ENCODE peak calls at places on chromosomes 2 and 18, in eight cellular contexts. One of them, this sample, is unnamed.

GRCh38 chr18:29123706-29124530 is 947.0 kb upstream of the CDH2 start:
- DNase-seq in IMR-90: no peak
- DNase-seq in sigmoid colon: no peak
- DNase-seq in HAP-1: no peak
- DNase-seq in H9: no peak
- DNase-seq in left lung: no peak
- DNase-seq in SJSA1: no peak
- DNase-seq in Peyer's patch: no peak
- DNase-seq in this sample: no peak

GRCh38 chr2:63792523-63792922 is 49.2 kb upstream of the UGP2 start:
- DNase-seq in IMR-90: peak; percentile 94
- DNase-seq in sigmoid colon: no peak
- DNase-seq in HAP-1: no peak
- DNase-seq in H9: no peak
- DNase-seq in left lung: no peak
- DNase-seq in SJSA1: peak; percentile 74
- DNase-seq in Peyer's patch: no peak
- DNase-seq in this sample: no peak

GRCh38 chr2:237149425-237149824 is 63.7 kb downstream of the COPS8 start:
- DNase-seq in IMR-90: peak; percentile 44
- DNase-seq in sigmoid colon: no peak
- DNase-seq in HAP-1: no peak
- DNase-seq in H9: no peak
- DNase-seq in left lung: peak; percentile 67
- DNase-seq in SJSA1: no peak
- DNase-seq in Peyer's patch: no peak
- DNase-seq in this sample: no peak

GRCh38 chr2:160741271-160741670 is 247.7 kb upstream of the RBMS1 start:
- DNase-seq in IMR-90: no peak
- DNase-seq in sigmoid colon: no peak
- DNase-seq in HAP-1: no peak
- DNase-seq in H9: no peak
- DNase-seq in left lung: no peak
- DNase-seq in SJSA1: no peak
- DNase-seq in Peyer's patch: no peak
- DNase-seq in this sample: no peak

GRCh38 chr2:11129598-11130449 is 25.4 kb upstream of the SLC66A3 start:
- DNase-seq in IMR-90: no peak
- DNase-seq in sigmoid colon: no peak
- DNase-seq in HAP-1: peak; percentile 72
- DNase-seq in H9: peak; percentile 95
- DNase-seq in left lung: peak; percentile 92
- DNase-seq in SJSA1: no peak
- DNase-seq in Peyer's patch: peak; percentile 92
- DNase-seq in this sample: peak; percentile 97

GRCh38 chr2:53964237-53964952 is 6.4 kb downstream of the PSME4 start:
- DNase-seq in IMR-90: no peak
- DNase-seq in sigmoid colon: no peak
- DNase-seq in HAP-1: no peak
- DNase-seq in H9: no peak
- DNase-seq in left lung: no peak
- DNase-seq in SJSA1: no peak
- DNase-seq in Peyer's patch: no peak
- DNase-seq in this sample: no peak

GRCh38 chr18:31591628-31592027 is at the start of gene TTR:
- DNase-seq in IMR-90: no peak
- DNase-seq in sigmoid colon: no peak
- DNase-seq in HAP-1: no peak
- DNase-seq in H9: no peak
- DNase-seq in left lung: no peak
- DNase-seq in SJSA1: no peak
- DNase-seq in Peyer's patch: no peak
- DNase-seq in this sample: no peak

GRCh38 chr18:21100678-21101077 is 10.9 kb downstream of the ROCK1 start:
- DNase-seq in IMR-90: no peak
- DNase-seq in sigmoid colon: no peak
- DNase-seq in HAP-1: no peak
- DNase-seq in H9: no peak
- DNase-seq in left lung: no peak
- DNase-seq in SJSA1: no peak
- DNase-seq in Peyer's patch: no peak
- DNase-seq in this sample: no peak

GRCh38 chr2:238970553-238971081 is 122.7 kb downstream of the TWIST2 start:
- DNase-seq in IMR-90: peak; percentile 63
- DNase-seq in sigmoid colon: peak; percentile 83
- DNase-seq in HAP-1: peak; percentile 35
- DNase-seq in H9: peak; percentile 89
- DNase-seq in left lung: peak; percentile 84
- DNase-seq in SJSA1: no peak
- DNase-seq in Peyer's patch: peak; percentile 67
- DNase-seq in this sample: peak; percentile 94

GRCh38 chr2:204072443-204073324 is 136.1 kb downstream of the ICOS start:
- DNase-seq in IMR-90: no peak
- DNase-seq in sigmoid colon: no peak
- DNase-seq in HAP-1: peak; percentile 8
- DNase-seq in H9: peak; percentile 72
- DNase-seq in left lung: no peak
- DNase-seq in SJSA1: no peak
- DNase-seq in Peyer's patch: peak; percentile 62
- DNase-seq in this sample: peak; percentile 90

GRCh38 chr2:13485256-13485655 is 768.5 kb downstream of the TRIB2 start:
- DNase-seq in IMR-90: no peak
- DNase-seq in sigmoid colon: no peak
- DNase-seq in HAP-1: no peak
- DNase-seq in H9: no peak
- DNase-seq in left lung: no peak
- DNase-seq in SJSA1: no peak
- DNase-seq in Peyer's patch: no peak
- DNase-seq in this sample: no peak

GRCh38 chr18:74498712-74499629 is 2.8 kb downstream of the CNDP2 start:
- DNase-seq in IMR-90: no peak
- DNase-seq in sigmoid colon: peak; percentile 59
- DNase-seq in HAP-1: no peak
- DNase-seq in H9: no peak
- DNase-seq in left lung: peak; percentile 90
- DNase-seq in SJSA1: no peak
- DNase-seq in Peyer's patch: peak; percentile 89
- DNase-seq in this sample: no peak

GRCh38 chr2:126879348-126880261 is 19.1 kb upstream of the TEX51 start:
- DNase-seq in IMR-90: no peak
- DNase-seq in sigmoid colon: no peak
- DNase-seq in HAP-1: no peak
- DNase-seq in H9: peak; percentile 10
- DNase-seq in left lung: no peak
- DNase-seq in SJSA1: peak; percentile 8
- DNase-seq in Peyer's patch: peak; percentile 25
- DNase-seq in this sample: peak; percentile 27

GRCh38 chr2:224133387-224133786 is 94.3 kb upstream of the SERPINE2 start:
- DNase-seq in IMR-90: no peak
- DNase-seq in sigmoid colon: no peak
- DNase-seq in HAP-1: no peak
- DNase-seq in H9: no peak
- DNase-seq in left lung: no peak
- DNase-seq in SJSA1: no peak
- DNase-seq in Peyer's patch: no peak
- DNase-seq in this sample: no peak

GRCh38 chr2:240917684-240918257 is 11.6 kb downstream of the CROCC2 start:
- DNase-seq in IMR-90: no peak
- DNase-seq in sigmoid colon: peak; percentile 57
- DNase-seq in HAP-1: no peak
- DNase-seq in H9: peak; percentile 18
- DNase-seq in left lung: peak; percentile 60
- DNase-seq in SJSA1: peak; percentile 58
- DNase-seq in Peyer's patch: peak; percentile 41
- DNase-seq in this sample: peak; percentile 50

DNA sequence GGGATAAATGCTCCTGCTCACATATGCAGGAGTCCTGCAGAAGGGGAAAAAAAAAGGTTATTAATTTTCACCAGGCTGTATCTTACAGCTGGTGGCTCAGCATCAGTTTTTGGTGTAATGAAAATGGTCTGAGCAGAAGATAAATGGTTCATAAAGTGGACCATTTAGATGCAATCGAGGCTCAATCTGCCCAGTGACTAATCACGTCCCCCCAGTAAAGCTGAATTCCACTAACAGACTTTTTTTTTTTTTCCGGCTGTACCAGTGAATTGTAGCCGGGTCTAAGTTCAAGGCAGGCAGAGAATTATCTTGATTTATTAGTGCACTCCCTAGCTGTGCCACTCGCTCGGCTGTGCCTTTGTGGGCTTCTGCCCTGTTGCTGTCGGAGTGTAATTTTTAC is 215.1 kb upstream of the POU3F3 start:
- DNase-seq in IMR-90: no peak
- DNase-seq in sigmoid colon: no peak
- DNase-seq in HAP-1: no peak
- DNase-seq in H9: no peak
- DNase-seq in left lung: no peak
- DNase-seq in SJSA1: no peak
- DNase-seq in Peyer's patch: no peak
- DNase-seq in this sample: no peak
- H3K9me3 ChIP-seq in IMR-90: peaks cover 12% of the 10 kb centered on the region
- H3K9me3 ChIP-seq in sigmoid colon: no peaks in the 10 kb centered on the region
- H3K9me3 ChIP-seq in HAP-1: no peaks in the 10 kb centered on the region
- H3K9me3 ChIP-seq in H9: no peaks in the 10 kb centered on the region
- H3K9me3 ChIP-seq in left lung: no peaks in the 10 kb centered on the region
- H3K9me3 ChIP-seq in SJSA1: no peaks in the 10 kb centered on the region
- H3K9me3 ChIP-seq in Peyer's patch: no peaks in the 10 kb centered on the region
- H3K9me3 ChIP-seq in this sample: no peaks in the 10 kb centered on the region

DNA sequence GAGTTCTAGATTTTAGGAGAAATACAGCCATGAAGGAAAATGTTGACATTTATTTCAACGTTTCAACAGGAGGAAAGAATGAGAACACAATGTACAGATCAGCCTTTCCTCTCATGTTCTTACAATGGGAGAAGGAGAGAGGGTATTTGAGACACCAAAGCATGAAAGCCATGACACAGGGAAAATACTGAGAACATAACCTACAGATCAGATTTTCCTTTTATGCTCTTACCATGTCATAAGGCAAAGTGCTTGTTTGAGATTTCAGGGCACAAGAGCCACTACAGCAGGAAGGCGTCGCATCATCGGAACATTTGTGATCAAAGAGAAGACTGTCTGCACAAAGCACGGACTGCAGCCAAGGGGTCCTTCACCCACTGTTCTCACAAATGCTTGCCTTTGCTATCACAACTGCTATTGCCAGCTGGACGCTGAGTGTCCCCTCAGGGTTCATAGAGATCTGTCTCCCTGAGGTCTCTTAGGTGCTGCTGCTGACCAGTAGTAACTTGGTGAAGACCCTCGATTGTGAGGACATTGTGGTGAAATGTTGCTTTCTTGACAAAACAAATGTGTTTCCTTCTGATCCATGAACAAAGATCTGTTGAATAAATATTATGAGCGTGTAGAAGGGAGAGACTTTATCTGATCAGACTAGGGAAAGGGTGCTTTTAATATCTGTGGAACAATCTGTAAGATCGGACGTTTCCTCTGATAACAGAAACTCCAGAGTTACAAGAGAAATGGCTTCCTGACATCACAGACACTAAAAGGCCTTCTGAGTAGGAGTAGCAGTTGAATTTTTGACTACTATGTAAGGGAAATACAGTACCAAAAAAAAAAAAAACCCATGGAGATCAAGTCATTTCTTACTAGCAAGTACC is 6.4 kb upstream of the IL1RL1 start:
- DNase-seq in IMR-90: no peak
- DNase-seq in sigmoid colon: no peak
- DNase-seq in HAP-1: no peak
- DNase-seq in H9: no peak
- DNase-seq in left lung: no peak
- DNase-seq in SJSA1: no peak
- DNase-seq in Peyer's patch: no peak
- DNase-seq in this sample: no peak
- H3K4me1 ChIP-seq in IMR-90: peaks cover 2% of the 10 kb centered on the region
- H3K4me1 ChIP-seq in sigmoid colon: no peaks in the 10 kb centered on the region
- H3K4me1 ChIP-seq in HAP-1: no peaks in the 10 kb centered on the region
- H3K4me1 ChIP-seq in H9: peaks cover 2% of the 10 kb centered on the region
- H3K4me1 ChIP-seq in left lung: no peaks in the 10 kb centered on the region
- H3K4me1 ChIP-seq in SJSA1: no peaks in the 10 kb centered on the region
- H3K4me1 ChIP-seq in Peyer's patch: no peaks in the 10 kb centered on the region
- H3K4me1 ChIP-seq in this sample: no peaks in the 10 kb centered on the region

GRCh38 chr18:56165601-56166355 is 472.6 kb downstream of the TXNL1 start:
- DNase-seq in IMR-90: no peak
- DNase-seq in sigmoid colon: no peak
- DNase-seq in HAP-1: no peak
- DNase-seq in H9: no peak
- DNase-seq in left lung: no peak
- DNase-seq in SJSA1: no peak
- DNase-seq in Peyer's patch: no peak
- DNase-seq in this sample: no peak

GRCh38 chr18:56161604-56162003 is 476.8 kb downstream of the TXNL1 start:
- DNase-seq in IMR-90: no peak
- DNase-seq in sigmoid colon: no peak
- DNase-seq in HAP-1: no peak
- DNase-seq in H9: no peak
- DNase-seq in left lung: no peak
- DNase-seq in SJSA1: no peak
- DNase-seq in Peyer's patch: no peak
- DNase-seq in this sample: no peak

GRCh38 chr18:56162871-56163270 is 475.5 kb downstream of the TXNL1 start:
- DNase-seq in IMR-90: no peak
- DNase-seq in sigmoid colon: no peak
- DNase-seq in HAP-1: no peak
- DNase-seq in H9: no peak
- DNase-seq in left lung: no peak
- DNase-seq in SJSA1: no peak
- DNase-seq in Peyer's patch: no peak
- DNase-seq in this sample: no peak

GRCh38 chr18:56158676-56159075 is 479.7 kb downstream of the TXNL1 start:
- DNase-seq in IMR-90: peak; percentile 57
- DNase-seq in sigmoid colon: no peak
- DNase-seq in HAP-1: no peak
- DNase-seq in H9: no peak
- DNase-seq in left lung: no peak
- DNase-seq in SJSA1: no peak
- DNase-seq in Peyer's patch: no peak
- DNase-seq in this sample: no peak

GRCh38 chr18:56162316-56162715 is 476.1 kb downstream of the TXNL1 start:
- DNase-seq in IMR-90: peak; percentile 33
- DNase-seq in sigmoid colon: no peak
- DNase-seq in HAP-1: no peak
- DNase-seq in H9: no peak
- DNase-seq in left lung: no peak
- DNase-seq in SJSA1: no peak
- DNase-seq in Peyer's patch: no peak
- DNase-seq in this sample: no peak
- H3K9me3 ChIP-seq in IMR-90: no peaks in the 10 kb centered on the region
- H3K9me3 ChIP-seq in sigmoid colon: no peaks in the 10 kb centered on the region
- H3K9me3 ChIP-seq in HAP-1: no peaks in the 10 kb centered on the region
- H3K9me3 ChIP-seq in H9: no peaks in the 10 kb centered on the region
- H3K9me3 ChIP-seq in left lung: no peaks in the 10 kb centered on the region
- H3K9me3 ChIP-seq in SJSA1: no peaks in the 10 kb centered on the region
- H3K9me3 ChIP-seq in Peyer's patch: no peaks in the 10 kb centered on the region
- H3K9me3 ChIP-seq in this sample: no peaks in the 10 kb centered on the region

DNA sequence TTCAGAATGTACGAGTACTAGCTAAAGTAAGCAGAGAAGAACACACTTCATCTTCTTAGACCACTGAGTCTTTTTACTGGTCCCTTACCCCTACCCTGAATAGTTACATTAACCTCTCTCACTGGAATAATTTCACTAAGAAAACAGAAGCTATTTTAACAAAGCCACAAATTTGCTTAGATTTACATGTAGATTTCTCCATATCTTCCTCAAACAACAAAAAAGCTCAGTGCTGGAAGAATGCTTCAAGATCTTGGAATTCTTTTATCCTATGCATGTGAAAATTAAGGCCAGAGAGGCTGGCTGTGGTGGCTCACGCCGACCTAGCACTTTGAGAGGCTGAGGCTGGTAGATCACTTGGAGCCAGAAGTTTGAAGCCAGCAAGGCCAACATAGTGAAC is 35.2 kb downstream of the MOGAT1 start:
- DNase-seq in IMR-90: no peak
- DNase-seq in sigmoid colon: no peak
- DNase-seq in HAP-1: no peak
- DNase-seq in H9: peak; percentile 34
- DNase-seq in left lung: no peak
- DNase-seq in SJSA1: no peak
- DNase-seq in Peyer's patch: no peak
- DNase-seq in this sample: no peak
- H3K4me1 ChIP-seq in IMR-90: peaks cover 11% of the 10 kb centered on the region
- H3K4me1 ChIP-seq in sigmoid colon: peaks cover 25% of the 10 kb centered on the region
- H3K4me1 ChIP-seq in HAP-1: peaks cover 19% of the 10 kb centered on the region
- H3K4me1 ChIP-seq in H9: no peaks in the 10 kb centered on the region
- H3K4me1 ChIP-seq in left lung: peaks cover 7% of the 10 kb centered on the region
- H3K4me1 ChIP-seq in SJSA1: peaks cover 38% of the 10 kb centered on the region
- H3K4me1 ChIP-seq in Peyer's patch: no peaks in the 10 kb centered on the region
- H3K4me1 ChIP-seq in this sample: peaks cover 4% of the 10 kb centered on the region